ENCODE peak calls at places on chromosomes 4 and X, in five cellular contexts. I is cardiac muscle cell, L is lower lobe of right lung, C is neural progenitor cell, X is breast epithelium. O is an unnamed sample.

GRCh38 chr4:78533854-78534253 is 17.7 kb upstream of the ANXA3 start:
- DNase-seq in I (no peak), L (no peak), X (no peak), C (no peak), O (no peak)

GRCh38 chrX:21989415-21989814 is 42.7 kb upstream of the PHEX start:
- DNase-seq in I (no peak), X (no peak), C (no peak), L (no peak), O (no peak)

GRCh38 chr4:123603165-123603564 is 206.6 kb downstream of the SPRY1 start:
- DNase-seq in X (no peak), I (peak), C (no peak), L (no peak), O (no peak)

GRCh38 chr4:152259866-152260265 is 276.0 kb downstream of the FBXW7 start:
- DNase-seq in I (no peak), L (no peak), C (no peak), X (no peak), O (no peak)

GRCh38 chr4:68655764-68656444 is 14.5 kb downstream of the UGT2B15 start:
- DNase-seq in L (no peak), I (no peak), X (no peak), C (no peak), O (no peak)

GRCh38 chrX:21975242-21975641 is 34.7 kb downstream of the SMS start:
- DNase-seq in I (no peak), X (no peak), C (no peak), L (no peak), O (no peak)

GRCh38 chr4:17077105-17077504 is 178.7 kb upstream of the LDB2 start:
- DNase-seq in L (no peak), C (no peak), X (no peak), I (no peak), O (no peak)

GRCh38 chrX:33204889-33205288 is 6.5 kb downstream of the DMD start:
- DNase-seq in L (no peak), C (no peak), I (no peak), X (no peak), O (no peak)

GRCh38 chr4:6109842-6110560 is 90.3 kb downstream of the JAKMIP1 start:
- DNase-seq in I (no peak), X (no peak), L (no peak), C (peak), O (no peak)

GRCh38 chrX:107678957-107679740 is 50.8 kb downstream of the PRPS1 start:
- DNase-seq in C (no peak), I (no peak), L (peak), X (no peak), O (peak)

GRCh38 chr4:105894570-105895323 is 524 bp upstream of the NPNT start:
- DNase-seq in I (no peak), X (no peak), L (peak), C (peak), O (no peak)

GRCh38 chr4:142155347-142155746 is 519.0 kb downstream of the IL15 start:
- DNase-seq in C (no peak), I (peak), L (no peak), X (no peak), O (no peak)

GRCh38 chrX:139967300-139967699 is 2.0 kb upstream of the CXorf66 start:
- DNase-seq in X (no peak), L (no peak), C (peak), I (no peak), O (no peak)

GRCh38 chrX:142089193-142089592 is 115.9 kb downstream of the MAGEC2 start:
- DNase-seq in I (peak), L (no peak), X (no peak), C (no peak), O (no peak)

GRCh38 chr4:129043523-129043922 is 49.8 kb downstream of the SCLT1 start:
- DNase-seq in C (no peak), L (no peak), X (no peak), I (no peak), O (no peak)

GRCh38 chr4:26273308-26273980 is 47.4 kb upstream of the RBPJ start:
- DNase-seq in L (peak), I (no peak), C (peak), X (no peak), O (no peak)

GRCh38 chr4:26271703-26272102 is 49.1 kb upstream of the RBPJ start:
- DNase-seq in C (no peak), X (no peak), L (no peak), I (no peak), O (no peak)

GRCh38 chr4:26279446-26279845 is 41.4 kb upstream of the RBPJ start:
- DNase-seq in L (no peak), C (no peak), I (no peak), X (no peak), O (no peak)

GRCh38 chr4:26272654-26273307 is 48.0 kb upstream of the RBPJ start:
- DNase-seq in X (no peak), L (no peak), C (no peak), I (no peak), O (no peak)

GRCh38 chr4:26275261-26275660 is 45.6 kb upstream of the RBPJ start:
- DNase-seq in C (no peak), X (no peak), L (no peak), I (no peak), O (no peak)
- H3K4me3 ChIP-seq in C (no peak), X (no peak), L (peak), I (no peak), O (no peak)

DNA sequence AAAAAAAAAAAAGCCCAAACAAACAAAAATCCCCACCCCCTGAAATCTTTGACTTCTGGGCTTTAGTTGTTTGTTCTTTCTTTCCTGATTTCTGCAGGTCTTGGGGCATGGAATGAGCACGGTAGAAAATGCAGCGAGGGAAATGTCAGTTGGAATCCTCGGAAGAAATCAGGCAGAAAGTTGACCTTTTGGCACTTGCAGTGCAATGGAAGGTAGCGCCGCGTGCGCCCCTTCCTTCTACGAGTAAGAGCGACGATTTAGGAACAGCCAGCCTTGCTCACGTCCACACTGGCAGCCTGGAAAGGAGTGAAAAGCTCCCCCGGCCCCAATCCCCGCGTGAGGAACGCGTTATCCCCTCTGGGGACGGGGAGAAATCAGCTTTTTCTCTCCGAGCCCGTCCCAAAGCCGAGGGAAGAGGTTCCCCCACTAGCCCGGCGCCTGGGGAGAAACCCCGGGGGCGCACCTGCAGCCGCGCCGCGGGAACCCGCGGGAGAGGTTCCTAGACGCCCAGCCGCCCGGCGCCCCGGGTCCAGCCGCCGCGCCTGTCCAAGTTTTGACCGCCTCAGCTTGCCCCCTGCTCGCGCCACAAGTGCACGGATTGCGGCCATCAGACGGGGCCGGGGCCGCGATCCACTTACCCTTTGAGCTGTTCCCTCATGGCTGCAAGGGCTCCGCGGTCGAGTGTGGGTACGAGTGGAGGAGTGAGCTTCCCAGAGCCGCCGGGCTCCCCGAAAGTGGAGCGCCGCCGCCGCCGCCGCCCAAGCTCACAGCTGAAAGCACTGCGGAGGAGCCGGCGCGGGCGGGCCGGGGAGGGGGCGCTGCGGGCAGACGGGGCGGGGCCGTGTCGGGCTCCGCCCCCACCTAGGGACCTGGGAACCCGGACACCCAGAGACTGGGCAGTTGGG is 194.6 kb upstream of the FTHL17 start:
- DNase-seq in I (peak), C (peak), L (peak), X (no peak), O (peak)
- H3K27ac ChIP-seq in I (no peak), C (no peak), L (peak), X (peak), O (peak)

GRCh38 chrX:40088803-40089540 is 8.8 kb downstream of the BCOR start:
- DNase-seq in X (no peak), L (no peak), C (no peak), I (no peak), O (no peak)
- H3K4me3 ChIP-seq in X (no peak), L (no peak), C (no peak), I (no peak), O (no peak)

GRCh38 chrX:39897741-39898097 is 200.0 kb downstream of the BCOR start:
- DNase-seq in C (no peak), I (no peak), X (no peak), L (no peak), O (no peak)

GRCh38 chrX:39899876-39900787 is 197.6 kb downstream of the BCOR start:
- DNase-seq in I (no peak), X (no peak), L (no peak), C (no peak), O (no peak)

GRCh38 chrX:39900788-39901170 is 197.0 kb downstream of the BCOR start:
- DNase-seq in I (no peak), C (peak), X (no peak), L (no peak), O (no peak)

GRCh38 chrX:39898147-39898546 is 199.6 kb downstream of the BCOR start:
- DNase-seq in C (no peak), L (no peak), X (no peak), I (no peak), O (no peak)

DNA sequence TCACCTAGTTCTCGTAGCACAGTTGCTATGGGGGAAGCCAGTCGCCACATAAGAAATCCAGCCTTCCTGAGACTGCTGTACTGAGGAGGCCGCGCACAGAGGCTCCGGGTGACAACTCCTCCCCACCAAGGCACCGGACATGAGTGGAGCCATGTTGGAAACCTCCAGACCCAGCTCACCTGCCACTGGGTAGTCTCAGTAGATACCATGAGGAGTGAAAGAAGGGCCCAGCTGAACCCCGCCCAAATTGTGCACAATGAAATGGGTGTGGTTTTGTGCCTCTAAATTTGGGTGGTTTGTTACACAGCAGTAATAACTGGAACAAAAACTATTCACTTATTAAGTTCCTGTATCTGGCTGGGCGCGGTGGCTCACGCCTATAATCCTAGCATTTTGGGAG is 198.7 kb downstream of the BCOR start:
- DNase-seq in C (no peak), I (no peak), L (no peak), X (no peak), O (no peak)
- H3K27ac ChIP-seq in C (no peak), I (no peak), L (no peak), X (no peak), O (no peak)

GRCh38 chrX:153828308-153828707 is 2.0 kb downstream of the PDZD4 start:
- DNase-seq in C (no peak), X (no peak), L (no peak), I (no peak), O (no peak)
- H3K4me3 ChIP-seq in C (peak), X (peak), L (peak), I (no peak), O (peak)

DNA sequence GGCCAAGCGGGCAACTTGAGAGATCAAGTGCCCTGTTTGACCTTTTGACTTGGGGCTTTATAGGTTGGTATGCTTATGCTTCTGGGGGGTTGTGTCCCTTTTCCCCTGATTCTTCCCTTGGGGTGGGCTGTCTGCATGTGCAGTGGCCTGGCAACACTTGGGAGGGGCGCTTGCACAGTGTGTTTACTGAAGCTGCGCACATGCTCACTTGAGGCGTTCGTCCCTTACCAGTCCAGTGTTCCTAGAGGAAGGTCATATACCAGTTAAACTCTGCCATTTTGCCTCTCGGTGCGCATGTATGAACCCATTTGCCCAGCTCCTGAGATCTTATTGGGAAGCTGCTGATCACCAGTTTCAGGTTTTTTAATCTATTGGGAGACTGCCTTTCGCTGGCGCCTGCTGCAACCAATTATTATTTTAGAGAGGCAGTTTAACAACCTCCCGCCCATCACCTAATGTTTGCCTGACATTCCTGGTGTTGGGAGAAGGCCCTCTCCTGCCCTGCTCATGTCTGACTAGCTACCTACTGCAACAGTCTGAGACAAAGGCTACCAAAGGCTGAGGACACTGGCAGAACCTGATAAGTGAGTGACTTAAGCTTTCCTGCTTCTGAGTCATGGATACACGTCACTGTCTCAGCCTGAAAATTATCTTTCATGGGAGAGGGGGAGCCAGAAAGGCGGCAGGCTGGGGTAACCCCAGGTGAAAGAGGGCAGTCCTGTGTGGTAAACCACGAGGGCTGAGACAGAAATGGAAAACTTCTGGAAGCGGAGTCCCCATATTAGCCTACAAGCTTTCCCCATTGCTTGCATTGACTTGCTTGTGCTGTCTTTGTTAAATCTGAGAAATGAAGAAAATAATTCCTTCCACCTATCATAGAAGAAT is 97.6 kb downstream of the CPE start:
- DNase-seq in I (no peak), C (no peak), L (no peak), X (no peak), O (no peak)
- H3K27ac ChIP-seq in I (no peak), C (no peak), L (no peak), X (no peak), O (no peak)

GRCh38 chrX:149939271-149940014 is 1.2 kb upstream of the EOLA2 start:
- DNase-seq in L (peak), I (peak), C (peak), X (peak), O (peak)
- H3K4me3 ChIP-seq in L (peak), I (peak), C (peak), X (peak), O (peak)